ENCODE peak calls at places on chromosomes 16 and 17, in six cellular contexts. One of them, this sample, is unnamed.

GRCh38 chr17:20206591-20206990 is 197.4 kb downstream of the SPECC1 start:
- DNase-seq in adrenal gland: no peak
- DNase-seq in mammary epithelial cell: peak; percentile 75
- DNase-seq in neural progenitor cell: no peak
- DNase-seq in lower lobe of right lung: no peak
- DNase-seq in left ventricle myocardium inferior: no peak
- DNase-seq in this sample: no peak

GRCh38 chr17:42436401-42436800 is 13.3 kb upstream of the CAVIN1 start:
- DNase-seq in adrenal gland: no peak
- DNase-seq in mammary epithelial cell: peak; percentile 76
- DNase-seq in neural progenitor cell: no peak
- DNase-seq in lower lobe of right lung: no peak
- DNase-seq in left ventricle myocardium inferior: no peak
- DNase-seq in this sample: peak; percentile 47

GRCh38 chr17:4161179-4161559 is 18.2 kb downstream of the CYB5D2 start:
- DNase-seq in adrenal gland: peak; percentile 51
- DNase-seq in mammary epithelial cell: peak; percentile 90
- DNase-seq in neural progenitor cell: no peak
- DNase-seq in lower lobe of right lung: peak; percentile 53
- DNase-seq in left ventricle myocardium inferior: no peak
- DNase-seq in this sample: peak; percentile 50

GRCh38 chr17:79023886-79024771 is at the start of gene C1QTNF1:
- DNase-seq in adrenal gland: peak; percentile 50
- DNase-seq in mammary epithelial cell: peak; percentile 47
- DNase-seq in neural progenitor cell: peak; percentile 86
- DNase-seq in lower lobe of right lung: peak; percentile 69
- DNase-seq in left ventricle myocardium inferior: peak; percentile 69
- DNase-seq in this sample: peak; percentile 91

GRCh38 chr16:88461291-88462269 is 8.5 kb downstream of the ZFPM1 start:
- DNase-seq in adrenal gland: no peak
- DNase-seq in mammary epithelial cell: no peak
- DNase-seq in neural progenitor cell: peak; percentile 83
- DNase-seq in lower lobe of right lung: no peak
- DNase-seq in left ventricle myocardium inferior: no peak
- DNase-seq in this sample: peak; percentile 80

GRCh38 chr16:28202147-28202746 is 9.5 kb downstream of the XPO6 start:
- DNase-seq in adrenal gland: no peak
- DNase-seq in mammary epithelial cell: no peak
- DNase-seq in neural progenitor cell: no peak
- DNase-seq in lower lobe of right lung: no peak
- DNase-seq in left ventricle myocardium inferior: no peak
- DNase-seq in this sample: no peak

GRCh38 chr17:78736526-78737079 is 45.5 kb downstream of the CYTH1 start:
- DNase-seq in adrenal gland: no peak
- DNase-seq in mammary epithelial cell: peak; percentile 93
- DNase-seq in neural progenitor cell: no peak
- DNase-seq in lower lobe of right lung: peak; percentile 93
- DNase-seq in left ventricle myocardium inferior: peak; percentile 79
- DNase-seq in this sample: peak; percentile 85

GRCh38 chr17:78723001-78723796 is 58.9 kb downstream of the CYTH1 start:
- DNase-seq in adrenal gland: no peak
- DNase-seq in mammary epithelial cell: no peak
- DNase-seq in neural progenitor cell: peak; percentile 86
- DNase-seq in lower lobe of right lung: no peak
- DNase-seq in left ventricle myocardium inferior: peak; percentile 41
- DNase-seq in this sample: peak; percentile 63

GRCh38 chr16:49491736-49492089 is 118.1 kb downstream of the C16orf78 start:
- DNase-seq in adrenal gland: peak; percentile 31
- DNase-seq in mammary epithelial cell: peak; percentile 2
- DNase-seq in neural progenitor cell: peak; percentile 70
- DNase-seq in lower lobe of right lung: peak; percentile 42
- DNase-seq in left ventricle myocardium inferior: peak; percentile 36
- DNase-seq in this sample: peak; percentile 76

GRCh38 chr16:19119564-19119963 is 5.8 kb downstream of the ITPRIPL2 start:
- DNase-seq in adrenal gland: no peak
- DNase-seq in mammary epithelial cell: peak; percentile 81
- DNase-seq in neural progenitor cell: no peak
- DNase-seq in lower lobe of right lung: no peak
- DNase-seq in left ventricle myocardium inferior: no peak
- DNase-seq in this sample: no peak

GRCh38 chr17:57536289-57536688 is 208.8 kb downstream of the CCDC182 start:
- DNase-seq in adrenal gland: no peak
- DNase-seq in mammary epithelial cell: no peak
- DNase-seq in neural progenitor cell: no peak
- DNase-seq in lower lobe of right lung: no peak
- DNase-seq in left ventricle myocardium inferior: no peak
- DNase-seq in this sample: no peak

GRCh38 chr16:3129137-3130131 is 5.4 kb upstream of the ZNF213 start:
- DNase-seq in adrenal gland: peak; percentile 79
- DNase-seq in mammary epithelial cell: peak; percentile 73
- DNase-seq in neural progenitor cell: peak; percentile 89
- DNase-seq in lower lobe of right lung: peak; percentile 78
- DNase-seq in left ventricle myocardium inferior: peak; percentile 63
- DNase-seq in this sample: peak; percentile 86

GRCh38 chr16:11036040-11036439 is 91.7 kb downstream of the CLEC16A start:
- DNase-seq in adrenal gland: no peak
- DNase-seq in mammary epithelial cell: no peak
- DNase-seq in neural progenitor cell: peak; percentile 45
- DNase-seq in lower lobe of right lung: no peak
- DNase-seq in left ventricle myocardium inferior: no peak
- DNase-seq in this sample: no peak

GRCh38 chr16:11032922-11033291 is 88.5 kb downstream of the CLEC16A start:
- DNase-seq in adrenal gland: no peak
- DNase-seq in mammary epithelial cell: no peak
- DNase-seq in neural progenitor cell: peak; percentile 73
- DNase-seq in lower lobe of right lung: no peak
- DNase-seq in left ventricle myocardium inferior: peak; percentile 40
- DNase-seq in this sample: peak; percentile 61

GRCh38 chr16:11035096-11035495 is 90.7 kb downstream of the CLEC16A start:
- DNase-seq in adrenal gland: no peak
- DNase-seq in mammary epithelial cell: no peak
- DNase-seq in neural progenitor cell: no peak
- DNase-seq in lower lobe of right lung: no peak
- DNase-seq in left ventricle myocardium inferior: no peak
- DNase-seq in this sample: no peak

GRCh38 chr16:11034005-11034404 is 89.6 kb downstream of the CLEC16A start:
- DNase-seq in adrenal gland: no peak
- DNase-seq in mammary epithelial cell: peak; percentile 30
- DNase-seq in neural progenitor cell: no peak
- DNase-seq in lower lobe of right lung: no peak
- DNase-seq in left ventricle myocardium inferior: no peak
- DNase-seq in this sample: no peak

DNA sequence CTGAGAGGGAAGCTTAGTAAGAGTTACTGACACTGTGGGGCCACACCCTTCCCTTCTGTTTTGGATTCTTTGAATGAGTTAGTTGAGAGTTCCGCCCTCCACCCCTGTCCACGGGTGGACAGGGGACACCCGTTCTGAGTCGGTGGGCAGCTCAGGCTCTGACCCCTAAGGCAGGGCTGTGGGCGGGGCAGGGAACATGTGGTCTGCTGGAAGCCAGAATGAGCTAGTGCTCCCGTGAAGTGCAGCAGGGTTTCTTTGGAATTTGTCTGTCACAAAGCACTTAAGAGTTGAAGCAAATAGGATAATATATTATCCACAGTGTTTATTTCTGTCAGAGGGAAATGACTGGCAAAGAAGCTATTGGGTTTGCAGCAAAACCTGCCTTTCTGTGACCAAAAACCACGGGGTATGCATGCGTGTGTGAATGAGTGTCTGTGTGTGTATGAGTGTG is 90.1 kb downstream of the CLEC16A start:
- DNase-seq in adrenal gland: no peak
- DNase-seq in mammary epithelial cell: no peak
- DNase-seq in neural progenitor cell: no peak
- DNase-seq in lower lobe of right lung: no peak
- DNase-seq in left ventricle myocardium inferior: peak; percentile 51
- DNase-seq in this sample: peak; percentile 74
- H3K4me1 ChIP-seq in adrenal gland: peaks cover 28% of the 10 kb centered on the region
- H3K4me1 ChIP-seq in mammary epithelial cell: peaks cover 21% of the 10 kb centered on the region
- H3K4me1 ChIP-seq in neural progenitor cell: peaks cover 33% of the 10 kb centered on the region
- H3K4me1 ChIP-seq in lower lobe of right lung: peaks cover 19% of the 10 kb centered on the region
- H3K4me1 ChIP-seq in left ventricle myocardium inferior: peaks cover 63% of the 10 kb centered on the region
- H3K4me1 ChIP-seq in this sample: peaks cover 13% of the 10 kb centered on the region

GRCh38 chr16:85172465-85173071 is 60.3 kb upstream of the CIBAR2 start:
- DNase-seq in adrenal gland: no peak
- DNase-seq in mammary epithelial cell: no peak
- DNase-seq in neural progenitor cell: peak; percentile 69
- DNase-seq in lower lobe of right lung: peak; percentile 47
- DNase-seq in left ventricle myocardium inferior: no peak
- DNase-seq in this sample: no peak
- H3K4me3 ChIP-seq in adrenal gland: no peak overlapping the region
- H3K4me3 ChIP-seq in mammary epithelial cell: no peak overlapping the region
- H3K4me3 ChIP-seq in neural progenitor cell: no peak overlapping the region
- H3K4me3 ChIP-seq in lower lobe of right lung: peak overlapping the region; percentile 48
- H3K4me3 ChIP-seq in left ventricle myocardium inferior: peak overlapping the region; percentile 68
- H3K4me3 ChIP-seq in this sample: peak overlapping the region; percentile 34

DNA sequence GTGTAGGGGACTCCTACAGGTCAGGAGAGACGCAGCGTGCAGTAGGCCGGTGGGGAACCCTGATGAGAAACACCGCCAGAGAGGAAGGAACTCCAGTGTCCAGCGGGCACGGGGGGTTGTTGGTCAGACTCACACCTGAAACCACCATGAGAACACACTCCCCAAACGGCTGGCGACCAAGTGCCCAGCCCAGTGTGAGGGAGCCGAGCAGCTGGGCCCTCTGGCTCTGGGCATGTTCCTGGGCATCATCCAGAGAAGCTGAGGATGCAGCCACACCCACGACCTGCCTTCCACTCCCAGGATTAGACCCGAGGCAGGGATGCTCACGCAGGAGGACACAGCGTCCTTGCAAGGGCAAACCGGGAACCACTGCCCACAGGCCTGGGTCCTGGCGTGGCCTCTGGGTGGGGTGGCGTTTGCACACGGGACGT is 108.3 kb upstream of the ZNF750 start:
- DNase-seq in adrenal gland: no peak
- DNase-seq in mammary epithelial cell: no peak
- DNase-seq in neural progenitor cell: no peak
- DNase-seq in lower lobe of right lung: peak; percentile 37
- DNase-seq in left ventricle myocardium inferior: peak; percentile 14
- DNase-seq in this sample: peak; percentile 40
- H3K9me3 ChIP-seq in adrenal gland: peaks cover 21% of the 10 kb centered on the region
- H3K9me3 ChIP-seq in mammary epithelial cell: peaks cover 64% of the 10 kb centered on the region
- H3K9me3 ChIP-seq in neural progenitor cell: peaks cover 33% of the 10 kb centered on the region
- H3K9me3 ChIP-seq in lower lobe of right lung: peaks cover 27% of the 10 kb centered on the region
- H3K9me3 ChIP-seq in left ventricle myocardium inferior: peaks cover 56% of the 10 kb centered on the region
- H3K9me3 ChIP-seq in this sample: peaks cover 3% of the 10 kb centered on the region

DNA sequence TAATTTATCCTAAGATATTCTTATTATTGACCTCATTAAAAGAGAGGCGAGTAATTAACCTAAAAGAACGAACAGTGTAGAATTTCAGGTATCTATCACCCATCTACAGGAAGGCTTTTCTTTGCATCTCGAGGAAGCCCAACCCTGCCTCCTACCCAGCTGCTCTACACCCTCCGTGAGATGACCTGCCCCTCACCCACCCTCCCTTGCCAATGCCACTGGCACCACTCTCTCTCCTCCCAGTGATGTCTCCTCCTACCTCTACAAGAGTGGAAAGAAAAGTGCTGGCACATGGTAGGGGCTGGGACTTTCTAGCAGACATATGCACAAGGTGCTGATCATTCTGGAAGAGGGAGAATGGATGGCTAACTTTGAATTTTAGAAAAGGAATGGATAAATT is 22.9 kb upstream of the FOXJ1 start:
- DNase-seq in adrenal gland: no peak
- DNase-seq in mammary epithelial cell: no peak
- DNase-seq in neural progenitor cell: no peak
- DNase-seq in lower lobe of right lung: no peak
- DNase-seq in left ventricle myocardium inferior: no peak
- DNase-seq in this sample: no peak
- H3K4me1 ChIP-seq in adrenal gland: no peaks in the 10 kb centered on the region
- H3K4me1 ChIP-seq in mammary epithelial cell: no peaks in the 10 kb centered on the region
- H3K4me1 ChIP-seq in neural progenitor cell: peaks cover 10% of the 10 kb centered on the region
- H3K4me1 ChIP-seq in lower lobe of right lung: no peaks in the 10 kb centered on the region
- H3K4me1 ChIP-seq in left ventricle myocardium inferior: no peaks in the 10 kb centered on the region
- H3K4me1 ChIP-seq in this sample: peaks cover 2% of the 10 kb centered on the region

GRCh38 chr16:68079616-68080344 is 5.4 kb upstream of the NFATC3 start:
- DNase-seq in adrenal gland: peak; percentile 58
- DNase-seq in mammary epithelial cell: no peak
- DNase-seq in neural progenitor cell: no peak
- DNase-seq in lower lobe of right lung: peak; percentile 87
- DNase-seq in left ventricle myocardium inferior: peak; percentile 83
- DNase-seq in this sample: peak; percentile 92
- H3K4me3 ChIP-seq in adrenal gland: no peak overlapping the region
- H3K4me3 ChIP-seq in mammary epithelial cell: no peak overlapping the region
- H3K4me3 ChIP-seq in neural progenitor cell: no peak overlapping the region
- H3K4me3 ChIP-seq in lower lobe of right lung: peak overlapping the region; percentile 2
- H3K4me3 ChIP-seq in left ventricle myocardium inferior: peak overlapping the region; percentile 28
- H3K4me3 ChIP-seq in this sample: no peak overlapping the region

GRCh38 chr17:70924776-70925175 is 755.4 kb downstream of the KCNJ2 start:
- DNase-seq in adrenal gland: no peak
- DNase-seq in mammary epithelial cell: no peak
- DNase-seq in neural progenitor cell: no peak
- DNase-seq in lower lobe of right lung: no peak
- DNase-seq in left ventricle myocardium inferior: no peak
- DNase-seq in this sample: no peak

GRCh38 chr17:70916469-70916868 is 747.1 kb downstream of the KCNJ2 start:
- DNase-seq in adrenal gland: no peak
- DNase-seq in mammary epithelial cell: no peak
- DNase-seq in neural progenitor cell: no peak
- DNase-seq in lower lobe of right lung: no peak
- DNase-seq in left ventricle myocardium inferior: no peak
- DNase-seq in this sample: no peak

GRCh38 chr17:70919241-70919640 is 749.9 kb downstream of the KCNJ2 start:
- DNase-seq in adrenal gland: no peak
- DNase-seq in mammary epithelial cell: no peak
- DNase-seq in neural progenitor cell: no peak
- DNase-seq in lower lobe of right lung: no peak
- DNase-seq in left ventricle myocardium inferior: no peak
- DNase-seq in this sample: no peak

DNA sequence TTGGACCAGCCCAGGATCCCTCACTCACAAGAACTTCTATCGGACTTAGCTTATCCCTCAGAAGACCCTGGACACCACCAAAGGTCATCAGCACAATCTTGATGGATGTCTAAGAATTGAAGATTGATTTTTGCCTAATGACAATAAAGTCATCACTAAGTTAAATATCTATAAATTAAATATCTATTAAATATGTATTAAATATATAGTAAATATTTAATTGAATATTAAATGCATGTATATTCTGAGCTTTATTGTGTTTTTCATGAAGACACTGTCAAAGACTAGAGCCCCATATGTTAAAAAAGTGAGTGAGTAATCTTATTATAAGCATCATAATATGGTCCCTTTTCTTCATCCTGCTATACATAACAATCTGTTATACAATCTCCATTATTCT is 751.1 kb downstream of the KCNJ2 start:
- DNase-seq in adrenal gland: no peak
- DNase-seq in mammary epithelial cell: no peak
- DNase-seq in neural progenitor cell: no peak
- DNase-seq in lower lobe of right lung: no peak
- DNase-seq in left ventricle myocardium inferior: no peak
- DNase-seq in this sample: no peak
- H3K9me3 ChIP-seq in adrenal gland: no peaks in the 10 kb centered on the region
- H3K9me3 ChIP-seq in mammary epithelial cell: no peaks in the 10 kb centered on the region
- H3K9me3 ChIP-seq in neural progenitor cell: no peaks in the 10 kb centered on the region
- H3K9me3 ChIP-seq in lower lobe of right lung: peaks cover 13% of the 10 kb centered on the region
- H3K9me3 ChIP-seq in left ventricle myocardium inferior: peaks cover 38% of the 10 kb centered on the region
- H3K9me3 ChIP-seq in this sample: no peaks in the 10 kb centered on the region

This sample was measured in right cardiac atrium.